ENCODE peak calls at places on chromosomes 3 and 15, in seven cellular contexts. R, T, Z, I, E, L and H are unnamed samples.

GRCh38 chr15:70266412-70267089 is 168.8 kb upstream of the TLE3 start:
- DNase-seq in I (no peak), Z (peak; percentile 7), R (peak; percentile 43), T (no peak), L (peak; percentile 58), E (no peak), H (no peak)

GRCh38 chr3:59885907-59886400 is 836.1 kb upstream of the CFAP20DC start:
- DNase-seq in E (no peak), I (no peak), T (no peak), L (no peak), Z (no peak), R (no peak), H (no peak)

GRCh38 chr15:87118424-87118823 is 1038.8 kb downstream of the AGBL1 start:
- DNase-seq in L (no peak), R (no peak), Z (peak; percentile 32), T (no peak), E (no peak), I (no peak), H (no peak)

GRCh38 chr3:104960579-104960978 is 406.1 kb upstream of the ALCAM start:
- DNase-seq in Z (peak; percentile 13), E (no peak), R (no peak), T (no peak), L (no peak), I (no peak), H (no peak)

GRCh38 chr3:53773586-53774368 is 72.4 kb downstream of the CHDH start:
- DNase-seq in T (no peak), Z (no peak), R (no peak), I (no peak), E (peak; percentile 49), L (no peak), H (no peak)

GRCh38 chr3:158105124-158105709 is 1.0 kb downstream of the SHOX2 start:
- DNase-seq in Z (peak; percentile 19), R (no peak), I (peak; percentile 27), T (no peak), L (no peak), E (peak; percentile 42), H (no peak)

GRCh38 chr3:116391296-116392201 is 53.7 kb downstream of the LSAMP start:
- DNase-seq in Z (no peak), R (no peak), L (no peak), I (no peak), T (no peak), E (no peak), H (no peak)

GRCh38 chr3:197490098-197490497 is 65.7 kb downstream of the BDH1 start:
- DNase-seq in I (no peak), Z (no peak), R (no peak), E (peak; percentile 36), L (no peak), T (no peak), H (peak; percentile 38)

GRCh38 chr3:170391108-170391507 is 27.6 kb upstream of the CLDN11 start:
- DNase-seq in R (no peak), L (no peak), I (no peak), E (no peak), Z (no peak), T (no peak), H (no peak)

GRCh38 chr3:30440880-30441279 is 165.5 kb upstream of the TGFBR2 start:
- DNase-seq in I (no peak), E (no peak), R (no peak), L (no peak), Z (no peak), T (no peak), H (no peak)

GRCh38 chr15:101560722-101561583 is 71.4 kb upstream of the PCSK6 start:
- DNase-seq in E (no peak), I (no peak), L (no peak), R (no peak), T (no peak), Z (no peak), H (no peak)

GRCh38 chr15:85597155-85597815 is 197.4 kb downstream of the KLHL25 start:
- DNase-seq in T (no peak), L (no peak), E (no peak), R (no peak), Z (no peak), I (no peak), H (no peak)